ENCODE peak calls at places on chromosome 12, in seven cellular contexts. R, S, Q, X, J, K and V are unnamed samples.

GRCh38 chr12:51938744-51939143 is 12.8 kb upstream of the ACVR1B start:
- DNase-seq in J (no peak), Q (peak; percentile 18), X (no peak), S (no peak), K (no peak), R (no peak), V (no peak)

GRCh38 chr12:111037047-111037446 is 116.7 kb upstream of the MYL2 start:
- DNase-seq in S (no peak), Q (no peak), R (no peak), K (no peak), J (no peak), X (no peak), V (no peak)

GRCh38 chr12:93247313-93248057 is 130.2 kb upstream of the NUDT4 start:
- DNase-seq in J (peak; percentile 36), R (no peak), X (no peak), S (no peak), K (no peak), Q (no peak), V (no peak)

GRCh38 chr12:113766880-113767878 is 198.9 kb downstream of the RBM19 start:
- DNase-seq in X (no peak), K (no peak), Q (no peak), S (no peak), R (no peak), J (peak; percentile 78), V (peak; percentile 17)

GRCh38 chr12:132827763-132828703 is 636 bp downstream of the GOLGA3 start:
- DNase-seq in R (peak; percentile 42), J (peak; percentile 84), X (no peak), S (peak; percentile 45), K (no peak), Q (peak; percentile 68), V (no peak)

GRCh38 chr12:127559349-127560040 is 707.5 kb upstream of the TMEM132C start:
- DNase-seq in R (no peak), J (peak; percentile 94), K (peak; percentile 15), Q (peak; percentile 72), S (no peak), X (peak; percentile 5), V (no peak)

GRCh38 chr12:129720618-129721017 is 183.2 kb downstream of the TMEM132D start:
- DNase-seq in S (no peak), K (no peak), Q (no peak), X (no peak), J (no peak), R (no peak), V (no peak)

GRCh38 chr12:132401982-132402381 is 72.6 kb upstream of the GALNT9 start:
- DNase-seq in S (no peak), Q (no peak), X (no peak), J (no peak), K (no peak), R (no peak), V (no peak)

GRCh38 chr12:124548854-124549378 is 18.5 kb downstream of the NCOR2 start:
- DNase-seq in J (peak; percentile 87), Q (peak; percentile 90), R (peak; percentile 58), X (peak; percentile 57), K (no peak), S (no peak), V (peak; percentile 76)

GRCh38 chr12:57875753-57876547 is 29.4 kb upstream of the CTDSP2 start:
- DNase-seq in J (no peak), S (no peak), X (no peak), Q (no peak), K (no peak), R (no peak), V (no peak)

GRCh38 chr12:79927772-79928474 is 7.0 kb downstream of the PPP1R12A start:
- DNase-seq in S (no peak), J (peak; percentile 23), X (no peak), K (no peak), R (no peak), Q (no peak), V (no peak)

GRCh38 chr12:94686834-94687628 is 36.7 kb upstream of the TMCC3 start:
- DNase-seq in J (no peak), X (no peak), K (no peak), S (no peak), R (no peak), Q (no peak), V (no peak)

GRCh38 chr12:27272375-27273028 is 28.4 kb downstream of the STK38L start:
- DNase-seq in R (no peak), K (no peak), X (no peak), Q (no peak), J (no peak), S (peak; percentile 30), V (no peak)

GRCh38 chr12:50505945-50506344 is 1.2 kb downstream of the DIP2B start:
- DNase-seq in Q (peak; percentile 65), S (no peak), K (no peak), R (peak; percentile 36), X (peak; percentile 54), J (no peak), V (peak; percentile 91)

GRCh38 chr12:95215925-95216324 is 1.3 kb downstream of the FGD6 start:
- DNase-seq in J (peak; percentile 75), S (no peak), X (no peak), K (no peak), R (no peak), Q (no peak), V (no peak)

GRCh38 chr12:47947273-47947672 is 16.1 kb upstream of the TMEM106C start:
- DNase-seq in R (no peak), S (no peak), K (no peak), J (no peak), Q (no peak), X (no peak), V (no peak)
- H3K27ac ChIP-seq in R (no peak overlapping the region), S (no peak overlapping the region), K (no peak overlapping the region), J (no peak overlapping the region), Q (no peak overlapping the region), X (no peak overlapping the region), V (no peak overlapping the region)

DNA sequence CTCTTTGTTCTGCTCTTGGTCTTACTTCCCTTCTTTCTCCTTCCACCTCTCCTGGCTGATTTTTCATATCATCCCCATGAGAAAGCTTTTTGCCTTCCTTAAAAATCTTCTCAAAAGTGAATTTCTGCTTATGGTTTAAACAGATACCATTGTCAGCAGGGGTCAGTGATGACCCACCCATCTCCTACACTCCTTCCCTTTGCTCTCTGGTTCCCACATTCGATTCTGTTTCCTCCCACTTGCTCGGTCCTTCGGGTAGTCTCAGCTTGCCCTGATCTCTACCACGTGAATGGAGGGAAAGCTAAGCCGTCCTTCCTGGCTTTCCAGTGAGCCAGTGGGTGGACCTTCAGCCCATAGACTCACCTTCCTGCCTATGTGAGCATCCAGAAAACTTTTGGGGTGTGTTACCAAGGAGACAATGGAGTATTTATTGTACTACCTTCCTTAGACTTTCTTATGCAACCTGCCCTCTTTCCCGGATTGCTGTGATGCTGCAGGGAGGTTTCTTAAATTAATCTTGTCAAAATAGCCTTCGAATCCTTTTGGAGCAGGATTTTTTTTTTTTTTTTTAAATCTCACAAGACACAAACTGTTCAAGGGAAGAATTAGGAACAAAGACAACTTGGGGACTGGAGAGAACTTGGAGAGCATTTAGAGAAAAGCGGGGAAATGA is 306.3 kb downstream of the CACNA1C start:
- DNase-seq in X (no peak), K (no peak), R (no peak), S (no peak), J (no peak), Q (no peak), V (no peak)
- TF ChIP-seq CTCF in X (no peak), K (no peak), R (no peak), S (no peak), J (no peak), Q (no peak), V (no peak)

GRCh38 chr12:117874842-117875434 is 93.9 kb downstream of the KSR2 start:
- DNase-seq in S (peak; percentile 82), Q (peak; percentile 90), R (peak; percentile 65), J (peak; percentile 35), X (peak; percentile 66), K (peak; percentile 63), V (peak; percentile 66)
- H3K27ac ChIP-seq in S (no peak overlapping the region), Q (no peak overlapping the region), R (no peak overlapping the region), J (no peak overlapping the region), X (no peak overlapping the region), K (no peak overlapping the region), V (peak overlapping the region; percentile 56)

GRCh38 chr12:66409195-66409871 is 107.0 kb downstream of the HELB start:
- DNase-seq in S (peak; percentile 16), Q (no peak), R (no peak), K (no peak), X (peak; percentile 48), J (peak; percentile 80), V (no peak)

GRCh38 chr12:66403746-66404145 is 101.5 kb downstream of the HELB start:
- DNase-seq in K (no peak), J (no peak), Q (no peak), R (no peak), X (no peak), S (peak; percentile 14), V (no peak)

GRCh38 chr12:66399626-66399931 is 97.3 kb downstream of the HELB start:
- DNase-seq in X (no peak), K (no peak), R (no peak), S (no peak), J (no peak), Q (no peak), V (no peak)

DNA sequence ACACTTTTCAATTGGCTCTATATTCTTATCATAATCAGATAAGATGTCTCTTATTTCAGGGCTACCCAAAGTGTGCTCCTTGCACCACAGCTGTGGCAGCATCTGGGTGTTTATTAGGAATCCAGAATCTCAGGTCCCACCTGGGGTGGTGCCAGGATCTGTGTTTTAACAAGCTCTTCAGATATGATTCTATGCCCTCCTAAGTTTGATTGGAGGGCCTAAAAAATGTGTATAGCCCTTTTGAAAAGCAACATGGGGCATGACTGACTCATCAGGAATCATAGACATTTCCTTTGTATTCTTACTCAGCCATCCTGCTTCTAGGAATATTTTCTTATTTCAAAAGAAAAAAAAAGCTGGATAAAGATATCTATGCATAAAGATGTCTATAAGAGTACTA is 103.1 kb downstream of the HELB start:
- DNase-seq in J (peak; percentile 67), R (no peak), Q (no peak), X (no peak), K (no peak), S (no peak), V (no peak)
- TF ChIP-seq CTCF in J (no peak), R (no peak), Q (no peak), X (no peak), K (no peak), S (no peak), V (no peak)

GRCh38 chr12:103779410-103780092 is 61.5 kb downstream of the NT5DC3 start:
- DNase-seq in S (no peak), Q (no peak), X (no peak), R (no peak), J (peak; percentile 8), K (no peak), V (no peak)
- H3K27ac ChIP-seq in S (no peak overlapping the region), Q (no peak overlapping the region), X (no peak overlapping the region), R (no peak overlapping the region), J (peak overlapping the region; percentile 5), K (no peak overlapping the region), V (no peak overlapping the region)

GRCh38 chr12:102806592-102806991 is 110.5 kb downstream of the PAH start:
- DNase-seq in S (no peak), K (no peak), Q (no peak), J (no peak), R (no peak), X (no peak), V (no peak)

GRCh38 chr12:102806110-102806509 is 110.9 kb downstream of the PAH start:
- DNase-seq in R (no peak), S (no peak), Q (no peak), X (no peak), K (no peak), J (no peak), V (no peak)

GRCh38 chr12:102808412-102808811 is 108.6 kb downstream of the PAH start:
- DNase-seq in S (no peak), R (no peak), K (no peak), Q (no peak), X (no peak), J (no peak), V (no peak)

GRCh38 chr12:102814691-102815367 is 102.2 kb downstream of the PAH start:
- DNase-seq in J (no peak), Q (no peak), K (no peak), R (no peak), X (peak; percentile 51), S (no peak), V (no peak)

GRCh38 chr12:102811125-102811737 is 105.8 kb downstream of the PAH start:
- DNase-seq in K (no peak), Q (no peak), R (no peak), X (peak; percentile 47), J (no peak), S (peak; percentile 25), V (no peak)
- TF ChIP-seq CTCF in K (peak; percentile 40), Q (no peak), R (no peak), X (no peak), J (peak; percentile 15), S (peak; percentile 20), V (peak; percentile 37)